ENCODE peak calls at places on chromosome 6, in four cellular contexts. O is germinal center, X is M059J, D is lower lobe of right lung. J is an unnamed sample.

GRCh38 chr6:37630281-37630799 is 67.3 kb downstream of the MDGA1 start:
- DNase-seq in O (no peak), X (peak), D (no peak), J (peak)

GRCh38 chr6:142400495-142400894 is 98.7 kb downstream of the ADGRG6 start:
- DNase-seq in O (no peak), X (peak), D (no peak), J (no peak)

GRCh38 chr6:51737580-51738360 is 349.6 kb downstream of the PKHD1 start:
- DNase-seq in O (no peak), X (no peak), D (no peak), J (no peak)

GRCh38 chr6:55040102-55040848 is 134.0 kb upstream of the HCRTR2 start:
- DNase-seq in O (no peak), X (peak), D (no peak), J (peak)

GRCh38 chr6:44010411-44011349 is 116.6 kb downstream of the MRPL14 start:
- DNase-seq in O (no peak), X (peak), D (no peak), J (peak)

GRCh38 chr6:111925296-111925695 is 52.0 kb upstream of the FYN start:
- DNase-seq in O (no peak), X (peak), D (no peak), J (peak)

GRCh38 chr6:138844203-138844602 is 48.3 kb downstream of the ECT2L start:
- DNase-seq in O (no peak), X (peak), D (no peak), J (no peak)

GRCh38 chr6:165676435-165677068 is 13.5 kb upstream of the PDE10A start:
- DNase-seq in O (no peak), X (peak), D (no peak), J (no peak)

GRCh38 chr6:166087848-166088247 is 79.8 kb downstream of the TBXT start:
- DNase-seq in O (no peak), X (no peak), D (no peak), J (no peak)

GRCh38 chr6:7974932-7975763 is 64.6 kb upstream of the TXNDC5 start:
- DNase-seq in O (no peak), X (peak), D (peak), J (no peak)

GRCh38 chr6:137473651-137474050 is 20.5 kb downstream of the OLIG3 start:
- DNase-seq in O (no peak), X (no peak), D (no peak), J (no peak)

GRCh38 chr6:126055449-126055848 is 69.1 kb downstream of the TRMT11 start:
- DNase-seq in O (no peak), X (no peak), D (no peak), J (no peak)

GRCh38 chr6:88544986-88545612 is 379.0 kb upstream of the CNR1 start:
- DNase-seq in O (no peak), X (no peak), D (no peak), J (no peak)

GRCh38 chr6:142401838-142402237 is 100.0 kb downstream of the ADGRG6 start:
- DNase-seq in O (no peak), X (no peak), D (no peak), J (no peak)

GRCh38 chr6:40344566-40345185 is 242.5 kb downstream of the LRFN2 start:
- DNase-seq in O (no peak), X (no peak), D (no peak), J (no peak)

GRCh38 chr6:44078795-44079671 is 48.2 kb downstream of the MRPL14 start:
- DNase-seq in O (peak), X (peak), D (no peak), J (no peak)

GRCh38 chr6:148559848-148560433 is 186.9 kb upstream of the UST start:
- DNase-seq in O (peak), X (peak), D (peak), J (peak)

GRCh38 chr6:43993881-43994523 is 133.2 kb downstream of the MRPL14 start:
- DNase-seq in O (no peak), X (no peak), D (no peak), J (no peak)

J was measured in MV-4-11.